ENCODE peak calls at places on chromosomes 4 and X, in seven cellular contexts. One of them, this sample, is unnamed.

GRCh38 chrX:136307471-136307870 is 6.7 kb downstream of the ADGRG4 start:
- DNase-seq in astrocyte of the spinal cord: no peak
- DNase-seq in heart right ventricle: no peak
- DNase-seq in HFF-Myc: no peak
- DNase-seq in dorsolateral prefrontal cortex: no peak
- DNase-seq in SJSA1: no peak
- DNase-seq in fibroblast of pulmonary artery: no peak
- DNase-seq in this sample: no peak

GRCh38 chr4:26458104-26458503 is 32.2 kb downstream of the CCKAR start:
- DNase-seq in dorsolateral prefrontal cortex: no peak
- DNase-seq in fibroblast of pulmonary artery: no peak
- DNase-seq in HFF-Myc: no peak
- DNase-seq in astrocyte of the spinal cord: peak
- DNase-seq in SJSA1: no peak
- DNase-seq in heart right ventricle: no peak
- DNase-seq in this sample: peak

GRCh38 chrX:78455901-78456300 is 128.5 kb upstream of the CYSLTR1 start:
- DNase-seq in fibroblast of pulmonary artery: peak
- DNase-seq in astrocyte of the spinal cord: peak
- DNase-seq in SJSA1: no peak
- DNase-seq in dorsolateral prefrontal cortex: no peak
- DNase-seq in heart right ventricle: no peak
- DNase-seq in HFF-Myc: no peak
- DNase-seq in this sample: no peak

GRCh38 chr4:102684605-102685052 is 76.1 kb downstream of the MANBA start:
- DNase-seq in fibroblast of pulmonary artery: peak
- DNase-seq in astrocyte of the spinal cord: peak
- DNase-seq in HFF-Myc: peak
- DNase-seq in heart right ventricle: no peak
- DNase-seq in dorsolateral prefrontal cortex: no peak
- DNase-seq in SJSA1: peak
- DNase-seq in this sample: peak

GRCh38 chrX:9662148-9662547 is 103.5 kb downstream of the GPR143 start:
- DNase-seq in fibroblast of pulmonary artery: peak
- DNase-seq in heart right ventricle: no peak
- DNase-seq in dorsolateral prefrontal cortex: no peak
- DNase-seq in SJSA1: peak
- DNase-seq in HFF-Myc: peak
- DNase-seq in astrocyte of the spinal cord: peak
- DNase-seq in this sample: peak

GRCh38 chrX:32804034-32804433 is 407.3 kb downstream of the DMD start:
- DNase-seq in astrocyte of the spinal cord: no peak
- DNase-seq in dorsolateral prefrontal cortex: no peak
- DNase-seq in fibroblast of pulmonary artery: no peak
- DNase-seq in HFF-Myc: no peak
- DNase-seq in heart right ventricle: no peak
- DNase-seq in SJSA1: no peak
- DNase-seq in this sample: no peak

GRCh38 chrX:21996872-21997271 is 35.3 kb upstream of the PHEX start:
- DNase-seq in heart right ventricle: no peak
- DNase-seq in HFF-Myc: peak
- DNase-seq in fibroblast of pulmonary artery: peak
- DNase-seq in SJSA1: no peak
- DNase-seq in astrocyte of the spinal cord: peak
- DNase-seq in dorsolateral prefrontal cortex: no peak
- DNase-seq in this sample: peak

GRCh38 chrX:146278381-146278780 is 460.8 kb downstream of the SLITRK2 start:
- DNase-seq in heart right ventricle: no peak
- DNase-seq in HFF-Myc: no peak
- DNase-seq in fibroblast of pulmonary artery: no peak
- DNase-seq in astrocyte of the spinal cord: no peak
- DNase-seq in SJSA1: no peak
- DNase-seq in dorsolateral prefrontal cortex: no peak
- DNase-seq in this sample: no peak

GRCh38 chrX:7385131-7385530 is 237.2 kb upstream of the PUDP start:
- DNase-seq in SJSA1: no peak
- DNase-seq in astrocyte of the spinal cord: no peak
- DNase-seq in HFF-Myc: no peak
- DNase-seq in heart right ventricle: no peak
- DNase-seq in fibroblast of pulmonary artery: no peak
- DNase-seq in dorsolateral prefrontal cortex: no peak
- DNase-seq in this sample: no peak

GRCh38 chrX:9785944-9786741 is at the start of gene SHROOM2:
- DNase-seq in dorsolateral prefrontal cortex: no peak
- DNase-seq in fibroblast of pulmonary artery: peak
- DNase-seq in astrocyte of the spinal cord: no peak
- DNase-seq in SJSA1: no peak
- DNase-seq in HFF-Myc: no peak
- DNase-seq in heart right ventricle: no peak
- DNase-seq in this sample: no peak

GRCh38 chr4:172601195-172601594 is 567.4 kb upstream of the GALNT7 start:
- DNase-seq in HFF-Myc: no peak
- DNase-seq in heart right ventricle: no peak
- DNase-seq in fibroblast of pulmonary artery: no peak
- DNase-seq in SJSA1: no peak
- DNase-seq in astrocyte of the spinal cord: peak
- DNase-seq in dorsolateral prefrontal cortex: no peak
- DNase-seq in this sample: no peak

GRCh38 chr4:159926871-159927270 is 824.0 kb downstream of the RAPGEF2 start:
- DNase-seq in SJSA1: no peak
- DNase-seq in dorsolateral prefrontal cortex: no peak
- DNase-seq in fibroblast of pulmonary artery: no peak
- DNase-seq in heart right ventricle: no peak
- DNase-seq in astrocyte of the spinal cord: peak
- DNase-seq in HFF-Myc: no peak
- DNase-seq in this sample: no peak

GRCh38 chr4:160809576-160809975 is 1354.2 kb downstream of the FSTL5 start:
- DNase-seq in HFF-Myc: no peak
- DNase-seq in SJSA1: no peak
- DNase-seq in dorsolateral prefrontal cortex: no peak
- DNase-seq in heart right ventricle: no peak
- DNase-seq in astrocyte of the spinal cord: no peak
- DNase-seq in fibroblast of pulmonary artery: no peak
- DNase-seq in this sample: no peak

GRCh38 chr4:26491449-26492170 is 1.3 kb upstream of the CCKAR start:
- DNase-seq in astrocyte of the spinal cord: no peak
- DNase-seq in SJSA1: no peak
- DNase-seq in fibroblast of pulmonary artery: no peak
- DNase-seq in dorsolateral prefrontal cortex: no peak
- DNase-seq in heart right ventricle: no peak
- DNase-seq in HFF-Myc: no peak
- DNase-seq in this sample: no peak

GRCh38 chr4:41670530-41670929 is 78.0 kb downstream of the PHOX2B start:
- DNase-seq in SJSA1: no peak
- DNase-seq in dorsolateral prefrontal cortex: peak
- DNase-seq in fibroblast of pulmonary artery: no peak
- DNase-seq in astrocyte of the spinal cord: no peak
- DNase-seq in HFF-Myc: no peak
- DNase-seq in heart right ventricle: no peak
- DNase-seq in this sample: no peak

GRCh38 chr4:78937837-78938236 is 1.4 kb downstream of the PAQR3 start:
- DNase-seq in SJSA1: no peak
- DNase-seq in HFF-Myc: no peak
- DNase-seq in dorsolateral prefrontal cortex: no peak
- DNase-seq in heart right ventricle: no peak
- DNase-seq in astrocyte of the spinal cord: no peak
- DNase-seq in fibroblast of pulmonary artery: peak
- DNase-seq in this sample: no peak
- H3K4me3 ChIP-seq in SJSA1: no peak
- H3K4me3 ChIP-seq in HFF-Myc: peak
- H3K4me3 ChIP-seq in dorsolateral prefrontal cortex: peak
- H3K4me3 ChIP-seq in heart right ventricle: no peak
- H3K4me3 ChIP-seq in astrocyte of the spinal cord: no peak
- H3K4me3 ChIP-seq in fibroblast of pulmonary artery: no peak
- H3K4me3 ChIP-seq in this sample: no peak

DNA sequence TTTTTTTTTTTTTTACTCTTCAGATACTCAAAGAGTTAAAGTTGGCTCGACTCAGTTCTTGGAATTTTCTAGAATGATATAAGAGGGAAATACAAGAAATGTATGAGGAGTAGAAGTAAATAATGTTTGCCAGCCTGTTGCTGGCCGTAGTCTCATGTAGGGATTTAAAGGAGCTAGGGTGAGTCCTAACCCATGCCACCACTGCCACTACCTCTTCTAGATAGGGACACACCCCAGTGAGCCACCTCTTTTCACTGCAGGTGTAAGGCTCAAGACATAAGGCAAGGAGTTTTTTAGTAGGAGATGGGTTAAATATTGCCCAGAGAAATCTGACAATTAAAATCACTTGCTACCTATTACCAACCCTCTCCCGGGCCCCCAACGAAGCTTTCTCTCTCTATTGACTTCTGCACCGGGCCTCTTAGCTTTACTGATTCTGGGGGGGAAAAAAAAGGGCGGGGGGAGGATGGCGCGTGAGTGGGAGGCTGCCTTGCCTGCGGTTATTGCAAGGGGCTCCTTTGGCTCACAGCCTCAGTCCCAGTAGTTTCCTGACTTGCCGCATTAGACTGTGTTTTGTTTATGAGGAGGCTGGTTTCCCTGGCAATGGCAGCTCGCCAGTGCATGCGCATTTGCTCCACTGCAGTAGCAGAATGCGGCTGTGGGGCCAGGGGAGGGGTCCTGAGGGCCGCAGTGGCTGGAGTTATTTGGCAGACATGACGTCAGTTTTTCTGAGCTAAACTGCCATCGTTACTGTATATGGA is 3.0 kb downstream of the LINC00632 start:
- DNase-seq in dorsolateral prefrontal cortex: peak
- DNase-seq in astrocyte of the spinal cord: peak
- DNase-seq in fibroblast of pulmonary artery: peak
- DNase-seq in SJSA1: no peak
- DNase-seq in heart right ventricle: peak
- DNase-seq in HFF-Myc: peak
- DNase-seq in this sample: no peak
- H3K4me3 ChIP-seq in dorsolateral prefrontal cortex: peak
- H3K4me3 ChIP-seq in astrocyte of the spinal cord: peak
- H3K4me3 ChIP-seq in fibroblast of pulmonary artery: peak
- H3K4me3 ChIP-seq in SJSA1: no peak
- H3K4me3 ChIP-seq in heart right ventricle: peak
- H3K4me3 ChIP-seq in HFF-Myc: no peak
- H3K4me3 ChIP-seq in this sample: no peak

DNA sequence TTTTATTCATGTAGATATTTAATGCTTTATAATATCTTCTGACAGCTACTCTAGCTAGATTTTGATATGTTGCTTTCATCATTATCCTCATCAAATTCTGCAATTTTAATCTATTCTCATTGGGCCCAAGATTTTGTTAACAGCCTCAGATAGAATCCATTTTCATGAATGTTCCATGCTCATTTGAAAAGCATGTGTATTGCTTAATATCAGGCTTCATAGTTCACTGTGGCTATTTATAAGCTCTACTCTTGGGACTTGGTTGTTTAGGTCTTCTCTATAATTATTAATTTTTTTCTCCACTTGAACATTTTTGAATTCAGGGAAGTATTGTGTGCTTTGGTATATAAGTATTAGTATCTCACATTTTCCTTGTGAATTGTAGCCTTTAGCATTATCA is 41.8 kb downstream of the RAB40A start:
- DNase-seq in HFF-Myc: no peak
- DNase-seq in fibroblast of pulmonary artery: no peak
- DNase-seq in SJSA1: no peak
- DNase-seq in astrocyte of the spinal cord: no peak
- DNase-seq in heart right ventricle: no peak
- DNase-seq in dorsolateral prefrontal cortex: no peak
- DNase-seq in this sample: no peak
- H3K4me3 ChIP-seq in HFF-Myc: no peak
- H3K4me3 ChIP-seq in fibroblast of pulmonary artery: no peak
- H3K4me3 ChIP-seq in SJSA1: no peak
- H3K4me3 ChIP-seq in astrocyte of the spinal cord: no peak
- H3K4me3 ChIP-seq in heart right ventricle: no peak
- H3K4me3 ChIP-seq in dorsolateral prefrontal cortex: no peak
- H3K4me3 ChIP-seq in this sample: no peak

GRCh38 chr4:67558493-67558892 is at the start of gene STAP1:
- DNase-seq in fibroblast of pulmonary artery: no peak
- DNase-seq in heart right ventricle: no peak
- DNase-seq in astrocyte of the spinal cord: no peak
- DNase-seq in HFF-Myc: no peak
- DNase-seq in dorsolateral prefrontal cortex: no peak
- DNase-seq in SJSA1: no peak
- DNase-seq in this sample: no peak
- H3K4me3 ChIP-seq in fibroblast of pulmonary artery: no peak
- H3K4me3 ChIP-seq in heart right ventricle: no peak
- H3K4me3 ChIP-seq in astrocyte of the spinal cord: no peak
- H3K4me3 ChIP-seq in HFF-Myc: no peak
- H3K4me3 ChIP-seq in dorsolateral prefrontal cortex: no peak
- H3K4me3 ChIP-seq in SJSA1: no peak
- H3K4me3 ChIP-seq in this sample: no peak

GRCh38 chrX:48737940-48738339 is 23.6 kb upstream of the GLOD5 start:
- DNase-seq in SJSA1: no peak
- DNase-seq in HFF-Myc: no peak
- DNase-seq in fibroblast of pulmonary artery: no peak
- DNase-seq in dorsolateral prefrontal cortex: no peak
- DNase-seq in astrocyte of the spinal cord: no peak
- DNase-seq in heart right ventricle: no peak
- DNase-seq in this sample: no peak

GRCh38 chrX:48737213-48737938 is 24.2 kb upstream of the GLOD5 start:
- DNase-seq in HFF-Myc: peak
- DNase-seq in astrocyte of the spinal cord: peak
- DNase-seq in dorsolateral prefrontal cortex: peak
- DNase-seq in SJSA1: peak
- DNase-seq in heart right ventricle: peak
- DNase-seq in fibroblast of pulmonary artery: peak
- DNase-seq in this sample: peak

GRCh38 chrX:48741834-48742233 is 19.7 kb upstream of the GLOD5 start:
- DNase-seq in heart right ventricle: no peak
- DNase-seq in fibroblast of pulmonary artery: no peak
- DNase-seq in dorsolateral prefrontal cortex: no peak
- DNase-seq in SJSA1: no peak
- DNase-seq in HFF-Myc: no peak
- DNase-seq in astrocyte of the spinal cord: no peak
- DNase-seq in this sample: no peak

GRCh38 chrX:48736878-48737212 is 24.7 kb upstream of the GLOD5 start:
- DNase-seq in HFF-Myc: no peak
- DNase-seq in heart right ventricle: no peak
- DNase-seq in astrocyte of the spinal cord: no peak
- DNase-seq in dorsolateral prefrontal cortex: no peak
- DNase-seq in SJSA1: no peak
- DNase-seq in fibroblast of pulmonary artery: no peak
- DNase-seq in this sample: no peak

GRCh38 chrX:48736303-48736702 is 25.2 kb upstream of the GLOD5 start:
- DNase-seq in heart right ventricle: no peak
- DNase-seq in fibroblast of pulmonary artery: no peak
- DNase-seq in astrocyte of the spinal cord: no peak
- DNase-seq in HFF-Myc: no peak
- DNase-seq in SJSA1: no peak
- DNase-seq in dorsolateral prefrontal cortex: no peak
- DNase-seq in this sample: no peak
- H3K4me3 ChIP-seq in heart right ventricle: no peak
- H3K4me3 ChIP-seq in fibroblast of pulmonary artery: peak
- H3K4me3 ChIP-seq in astrocyte of the spinal cord: peak
- H3K4me3 ChIP-seq in HFF-Myc: peak
- H3K4me3 ChIP-seq in SJSA1: no peak
- H3K4me3 ChIP-seq in dorsolateral prefrontal cortex: peak
- H3K4me3 ChIP-seq in this sample: peak

This sample was measured in AG09309.